ENCODE peak calls at places on chromosomes 6 and 20, in six cellular contexts. U is progenitor cell of endocrine pancreas, Q is T-cell, C is anterior cingulate cortex, G is mesenchymal stem cell, O is NCI-H748 treated with DMSO at 0.1 percent for 48 hours. R is an unnamed sample.

GRCh38 chr6:43668151-43669028 is 19.2 kb downstream of the MRPS18A start:
- DNase-seq in Q (peak), O (peak), U (peak), G (peak), C (peak), R (peak)

GRCh38 chr6:168404560-168404959 is 36.4 kb upstream of the SMOC2 start:
- DNase-seq in C (no peak), Q (no peak), O (no peak), G (no peak), U (no peak), R (no peak)

GRCh38 chr6:134134654-134135053 is 82.2 kb upstream of the SLC2A12 start:
- DNase-seq in U (no peak), C (no peak), Q (no peak), O (no peak), G (no peak), R (no peak)

GRCh38 chr6:103122766-103123601 is 1729.5 kb downstream of the GRIK2 start:
- DNase-seq in G (peak), O (peak), C (peak), U (peak), Q (no peak), R (peak)

GRCh38 chr6:10078581-10078980 is 336.3 kb downstream of the TFAP2A start:
- DNase-seq in O (no peak), G (no peak), U (no peak), Q (no peak), C (no peak), R (no peak)

GRCh38 chr20:20552076-20552475 is 160.4 kb downstream of the RALGAPA2 start:
- DNase-seq in U (no peak), C (no peak), G (no peak), O (peak), Q (no peak), R (no peak)

GRCh38 chr6:7108196-7108963 is 619 bp downstream of the RREB1 start:
- DNase-seq in C (no peak), U (peak), O (no peak), G (peak), Q (peak), R (peak)

GRCh38 chr6:150395388-150396009 is 26.7 kb downstream of the IYD start:
- DNase-seq in G (peak), Q (peak), U (peak), C (peak), O (peak), R (peak)

GRCh38 chr6:158517581-158517980 is 42.3 kb upstream of the TMEM181 start:
- DNase-seq in Q (no peak), C (no peak), O (no peak), G (peak), U (no peak), R (no peak)